ENCODE peak calls at places on chromosome 20, in six cellular contexts. L is amniotic stem cell, F is NCI-H1436, G is GM03348, T is GM10248, Y is GM12892. I is an unnamed sample.

GRCh38 chr20:36335187-36335870 is 29.2 kb downstream of the DLGAP4 start:
- DNase-seq in F (no peak), L (no peak), T (no peak), G (no peak), Y (no peak), I (no peak)

GRCh38 chr20:35269055-35269781 is 8.7 kb downstream of the MMP24OS start:
- DNase-seq in F (peak; percentile 29), Y (peak; percentile 69), T (peak; percentile 82), L (no peak), G (peak; percentile 86), I (no peak)

GRCh38 chr20:63361507-63362425 is 617 bp upstream of the CHRNA4 start:
- DNase-seq in G (no peak), T (no peak), F (peak; percentile 90), Y (no peak), L (no peak), I (no peak)

GRCh38 chr20:23626040-23626620 is 11.6 kb downstream of the CST3 start:
- DNase-seq in Y (no peak), G (no peak), L (no peak), F (no peak), T (no peak), I (no peak)

GRCh38 chr20:329325-329695 is 4.0 kb downstream of the SOX12 start:
- DNase-seq in G (no peak), L (no peak), F (no peak), T (no peak), Y (no peak), I (no peak)

GRCh38 chr20:11716239-11716944 is 201.3 kb upstream of the BTBD3 start:
- DNase-seq in T (no peak), L (peak; percentile 73), F (no peak), G (peak; percentile 59), Y (no peak), I (no peak)

GRCh38 chr20:62636446-62636845 is 5.9 kb upstream of the SLCO4A1 start:
- DNase-seq in L (no peak), T (no peak), Y (no peak), F (no peak), G (no peak), I (no peak)

GRCh38 chr20:19701449-19701848 is 56.6 kb upstream of the RIN2 start:
- DNase-seq in G (no peak), F (no peak), Y (no peak), L (no peak), T (no peak), I (no peak)

GRCh38 chr20:25299801-25300200 is 51.9 kb downstream of the PYGB start:
- DNase-seq in G (no peak), L (no peak), F (no peak), Y (no peak), T (no peak), I (no peak)

GRCh38 chr20:1301031-1301529 is 27.9 kb downstream of the SDCBP2 start:
- DNase-seq in F (no peak), G (peak; percentile 70), L (peak; percentile 14), Y (no peak), T (no peak), I (no peak)

GRCh38 chr20:63822276-63822696 is 8.8 kb downstream of the ZBTB46 start:
- DNase-seq in T (no peak), F (no peak), Y (no peak), L (no peak), G (no peak), I (no peak)

GRCh38 chr20:24866008-24866407 is 83.1 kb upstream of the CST7 start:
- DNase-seq in F (no peak), G (no peak), T (no peak), L (no peak), Y (no peak), I (no peak)

GRCh38 chr20:49928411-49929141 is 7.6 kb upstream of the RNF114 start:
- DNase-seq in F (peak; percentile 76), L (peak; percentile 72), Y (peak; percentile 48), T (peak; percentile 78), G (peak; percentile 89), I (peak; percentile 38)

GRCh38 chr20:21628800-21629199 is 76.7 kb upstream of the PAX1 start:
- DNase-seq in T (no peak), G (no peak), F (no peak), Y (no peak), L (no peak), I (no peak)

GRCh38 chr20:50592282-50593004 is 82.3 kb downstream of the PTPN1 start:
- DNase-seq in L (no peak), Y (no peak), G (no peak), F (no peak), T (no peak), I (no peak)

GRCh38 chr20:41664584-41664983 is 46.4 kb upstream of the CHD6 start:
- DNase-seq in Y (peak; percentile 16), G (no peak), L (no peak), T (peak; percentile 25), F (no peak), I (peak; percentile 13)

GRCh38 chr20:53950031-53950430 is 120.4 kb downstream of the BCAS1 start:
- DNase-seq in Y (no peak), G (peak; percentile 13), T (no peak), L (no peak), F (no peak), I (no peak)

GRCh38 chr20:49948809-49949507 is 12.8 kb downstream of the RNF114 start:
- DNase-seq in G (peak; percentile 71), Y (no peak), L (peak; percentile 80), F (no peak), T (no peak), I (no peak)

I was measured in GM06990.